ENCODE peak calls at places on chromosomes 13 and 19, in eight cellular contexts. Z is suprapubic skin, T is sigmoid colon, R is A549, Q is tibial nerve, N is ovary, W is K562, D is esophagus muscularis mucosa. C is an unnamed sample.

GRCh38 chr19:56639217-56639616 is 3.7 kb upstream of the SMIM17 start:
- DNase-seq in Z (no peak), T (no peak), R (no peak), Q (no peak), N (no peak), W (no peak), D (no peak), C (no peak)

GRCh38 chr19:18300930-18301717 is 19.7 kb upstream of the JUND start:
- DNase-seq in Z (no peak), T (peak; percentile 88), R (no peak), Q (peak; percentile 63), N (peak; percentile 63), W (peak; percentile 72), D (no peak), C (no peak)

GRCh38 chr19:1286451-1286858 is 782 bp downstream of the EFNA2 start:
- DNase-seq in Z (no peak), T (no peak), R (no peak), Q (no peak), N (no peak), W (no peak), D (no peak), C (no peak)

GRCh38 chr13:44031555-44031954 is 151.9 kb downstream of the LACC1 start:
- DNase-seq in Z (no peak), T (no peak), R (no peak), Q (no peak), N (no peak), W (no peak), D (no peak), C (no peak)

GRCh38 chr13:19927117-19927734 is 31.3 kb upstream of the ZMYM2 start:
- DNase-seq in Z (no peak), T (no peak), R (peak; percentile 34), Q (peak; percentile 7), N (no peak), W (no peak), D (no peak), C (no peak)

GRCh38 chr13:110540871-110541525 is 20.5 kb downstream of the RAB20 start:
- DNase-seq in Z (no peak), T (peak; percentile 55), R (no peak), Q (no peak), N (no peak), W (no peak), D (no peak), C (no peak)

GRCh38 chr13:40681341-40682051 is 15.1 kb upstream of the FOXO1 start:
- DNase-seq in Z (no peak), T (no peak), R (no peak), Q (no peak), N (no peak), W (peak; percentile 29), D (no peak), C (no peak)

GRCh38 chr19:40907968-40908735 is 26.1 kb upstream of the CYP2A7 start:
- DNase-seq in Z (no peak), T (no peak), R (no peak), Q (no peak), N (peak; percentile 24), W (peak; percentile 73), D (no peak), C (peak; percentile 81)

GRCh38 chr19:30376272-30376671 is 4.1 kb downstream of the ZNF536 start:
- DNase-seq in Z (peak; percentile 72), T (no peak), R (no peak), Q (no peak), N (no peak), W (no peak), D (no peak), C (no peak)

GRCh38 chr19:30376826-30377425 is 4.7 kb downstream of the ZNF536 start:
- DNase-seq in Z (peak; percentile 55), T (peak; percentile 28), R (no peak), Q (no peak), N (no peak), W (no peak), D (no peak), C (no peak)

GRCh38 chr19:30373593-30373992 is 1.4 kb downstream of the ZNF536 start:
- DNase-seq in Z (peak; percentile 41), T (no peak), R (no peak), Q (no peak), N (no peak), W (no peak), D (no peak), C (peak; percentile 51)

GRCh38 chr19:30375651-30376050 is 3.5 kb downstream of the ZNF536 start:
- DNase-seq in Z (peak; percentile 40), T (no peak), R (no peak), Q (no peak), N (no peak), W (no peak), D (no peak), C (no peak)

DNA sequence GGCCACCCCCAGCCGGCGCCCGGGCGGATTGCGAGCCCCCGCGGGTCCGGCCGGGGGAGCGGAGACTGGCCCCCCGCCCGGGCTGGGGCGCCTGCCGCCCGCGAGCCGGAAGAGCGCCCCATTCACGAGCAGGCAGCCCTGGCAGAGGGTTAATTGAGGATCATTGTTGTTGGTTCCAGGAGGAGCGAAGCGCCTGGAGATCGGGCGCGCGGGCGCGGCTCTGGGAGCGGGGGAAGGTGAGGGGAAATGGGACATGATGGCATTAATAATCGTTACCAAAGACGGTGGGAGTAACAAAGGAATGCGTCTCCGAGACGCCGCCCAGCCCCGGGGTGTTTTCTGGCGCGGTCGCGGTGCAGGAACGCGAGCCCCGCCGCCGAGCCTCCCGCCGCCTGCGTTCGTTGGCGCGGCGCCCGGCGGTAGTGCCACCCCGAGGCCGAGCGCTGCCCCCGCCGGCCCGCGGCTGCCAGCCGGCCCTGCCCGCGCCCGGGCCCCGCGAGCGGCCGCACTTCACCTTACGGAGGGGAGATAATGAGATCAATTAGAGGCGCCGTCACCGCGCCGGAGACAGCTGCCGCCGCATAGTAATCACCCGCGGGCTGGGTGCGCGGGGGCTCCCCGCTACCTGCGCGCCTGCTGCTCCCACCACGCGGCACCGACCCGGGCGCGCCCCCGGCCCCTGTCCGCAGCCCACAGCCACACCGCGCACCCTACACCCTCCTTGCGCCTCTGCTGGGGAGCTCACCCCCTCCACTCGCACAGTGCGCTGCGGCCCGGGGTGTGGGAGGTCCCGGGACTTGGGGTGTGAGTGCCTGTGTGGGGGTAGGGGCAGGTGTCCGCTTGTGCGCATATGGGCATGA is 2.8 kb downstream of the ZNF536 start:
- DNase-seq in Z (peak; percentile 58), T (no peak), R (no peak), Q (no peak), N (no peak), W (no peak), D (no peak), C (no peak)
- TF ChIP-seq EP300 in Z (no peak), T (no peak), R (no peak), Q (no peak), N (no peak), W (no peak), D (no peak), C (no peak)

GRCh38 chr19:45629704-45630103 is 9.5 kb downstream of the EML2 start:
- DNase-seq in Z (no peak), T (no peak), R (no peak), Q (no peak), N (no peak), W (no peak), D (no peak), C (no peak)

GRCh38 chr19:45630463-45630862 is 8.7 kb downstream of the EML2 start:
- DNase-seq in Z (no peak), T (no peak), R (peak; percentile 63), Q (no peak), N (no peak), W (no peak), D (no peak), C (no peak)

GRCh38 chr19:45636902-45637301 is 2.3 kb downstream of the EML2 start:
- DNase-seq in Z (no peak), T (no peak), R (no peak), Q (no peak), N (no peak), W (no peak), D (no peak), C (no peak)

GRCh38 chr19:45636275-45636674 is 2.9 kb downstream of the EML2 start:
- DNase-seq in Z (no peak), T (no peak), R (no peak), Q (no peak), N (no peak), W (no peak), D (no peak), C (no peak)

DNA sequence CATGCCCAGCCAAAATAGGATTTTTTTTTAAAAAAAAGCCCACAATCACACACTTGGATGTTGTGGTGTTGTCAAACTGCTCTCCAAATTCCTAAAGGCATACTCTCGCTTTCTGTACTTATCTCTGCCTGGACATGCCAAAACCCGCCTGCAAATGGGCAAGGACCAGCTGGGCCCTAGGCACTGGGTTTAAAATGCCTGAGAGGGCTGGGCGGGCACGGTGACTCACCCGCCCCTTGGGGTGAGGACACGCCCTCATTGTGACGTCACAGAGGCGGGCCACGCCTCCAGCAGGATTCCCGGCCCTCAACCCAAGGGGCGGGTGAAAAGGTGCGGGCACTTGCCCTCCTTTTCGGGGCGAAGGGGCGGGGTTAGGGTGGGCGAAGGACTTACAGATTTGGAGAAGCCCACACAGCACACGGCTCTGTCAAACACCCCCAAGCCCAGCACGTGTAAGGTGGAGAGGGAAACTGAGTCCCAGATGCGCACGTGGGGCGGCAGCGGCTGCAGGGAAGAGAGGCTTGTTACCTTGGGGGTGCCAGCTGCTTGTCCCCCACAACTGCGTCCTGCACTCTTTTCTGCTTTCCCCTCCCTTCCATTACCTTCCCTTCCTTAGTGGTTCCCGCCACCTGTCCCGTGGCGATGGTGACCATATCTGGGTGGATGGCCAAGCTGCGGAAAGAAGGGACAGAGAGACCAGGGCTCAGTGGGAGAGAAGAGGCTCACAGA is 6.6 kb downstream of the EML2 start:
- DNase-seq in Z (peak; percentile 87), T (peak; percentile 70), R (peak; percentile 98), Q (peak; percentile 18), N (peak; percentile 26), W (peak; percentile 97), D (no peak), C (no peak)
- H3K27ac ChIP-seq in Z (peak overlapping the region; percentile 71), T (no peak overlapping the region), R (peak overlapping the region; percentile 79), Q (peak overlapping the region; percentile 1), N (no peak overlapping the region), W (peak overlapping the region; percentile 36), D (no peak overlapping the region), C (peak overlapping the region; percentile 1)

DNA sequence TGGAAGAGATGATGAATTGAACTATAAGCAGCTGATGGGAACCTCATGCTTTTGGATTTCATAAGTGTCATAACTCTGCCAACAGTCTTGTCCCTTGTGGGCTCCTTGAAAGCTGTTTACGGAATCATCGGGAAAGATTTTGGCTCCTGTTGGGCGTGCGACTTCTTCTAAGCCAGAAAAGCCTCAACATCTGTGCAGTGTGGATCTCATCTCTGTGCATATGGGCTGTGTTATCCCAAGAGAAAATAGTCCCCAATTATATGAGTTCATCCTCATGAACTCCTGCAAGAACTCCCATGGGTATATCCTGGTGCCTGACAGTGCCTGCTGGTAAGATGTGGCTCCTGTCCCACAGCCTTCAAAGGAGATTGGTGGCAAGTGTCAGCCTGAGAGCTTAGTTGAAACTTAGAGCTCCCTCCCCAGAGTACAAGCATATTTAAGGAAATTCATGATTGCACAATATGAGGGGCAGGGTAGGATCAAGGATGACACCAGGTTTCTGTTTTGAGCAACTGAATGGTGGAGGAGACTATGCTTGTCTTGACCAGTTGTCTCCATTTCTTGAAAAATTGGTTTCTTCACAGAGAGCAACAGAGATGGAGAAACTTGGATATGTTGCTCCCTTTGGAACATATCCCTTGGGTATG is 243.5 kb downstream of the ITGBL1 start:
- DNase-seq in Z (no peak), T (no peak), R (no peak), Q (peak; percentile 48), N (no peak), W (no peak), D (no peak), C (no peak)
- TF ChIP-seq EP300 in Z (no peak), T (no peak), R (no peak), Q (no peak), N (no peak), W (no peak), D (no peak), C (no peak)

DNA sequence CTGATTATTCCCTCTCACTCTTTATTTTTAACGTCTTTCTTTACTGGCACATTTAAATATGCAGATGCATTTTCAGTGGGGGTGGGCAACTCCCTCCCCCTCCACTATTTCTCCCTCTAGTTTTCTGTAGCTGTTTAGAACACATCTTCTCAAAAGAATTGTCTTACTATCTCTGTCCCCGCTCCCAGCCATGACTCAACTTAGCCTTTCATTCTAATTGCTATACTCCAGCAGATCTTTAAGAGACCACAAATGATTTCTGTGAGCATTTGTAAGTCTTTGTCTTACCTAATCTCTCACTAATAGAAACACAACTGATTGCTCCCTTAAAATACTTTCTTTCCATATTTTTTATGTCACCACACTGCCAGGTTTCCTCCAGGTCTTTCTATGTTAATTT is 350.9 kb downstream of the SPRY2 start:
- DNase-seq in Z (no peak), T (no peak), R (no peak), Q (no peak), N (no peak), W (no peak), D (no peak), C (no peak)
- H3K27ac ChIP-seq in Z (no peak overlapping the region), T (no peak overlapping the region), R (no peak overlapping the region), Q (no peak overlapping the region), N (no peak overlapping the region), W (no peak overlapping the region), D (no peak overlapping the region), C (no peak overlapping the region)